ENCODE peak calls at places on chromosomes 6 and 20, in four cellular contexts. Q is mucosa of descending colon, T is H1, D is MCF 10A. E is an unnamed sample.

GRCh38 chr20:23937303-23938117 is 51.1 kb downstream of the GGTLC1 start:
- DNase-seq in Q (no peak), T (peak; percentile 66), D (peak; percentile 14), E (peak; percentile 73)

GRCh38 chr6:155389130-155389529 is 66.5 kb downstream of the NOX3 start:
- DNase-seq in Q (no peak), T (no peak), D (peak; percentile 36), E (no peak)

GRCh38 chr6:113148576-113148975 is 708.6 kb upstream of the MARCKS start:
- DNase-seq in Q (no peak), T (no peak), D (no peak), E (no peak)

GRCh38 chr6:158624684-158625682 is 19.6 kb downstream of the DYNLT1 start:
- DNase-seq in Q (no peak), T (no peak), D (no peak), E (no peak)

GRCh38 chr6:159899994-159900745 is 9.4 kb downstream of the MAS1 start:
- DNase-seq in Q (no peak), T (no peak), D (peak; percentile 84), E (no peak)

GRCh38 chr6:106255306-106255705 is 70.3 kb downstream of the ATG5 start:
- DNase-seq in Q (no peak), T (no peak), D (no peak), E (no peak)

GRCh38 chr6:25360611-25361010 is 81.4 kb downstream of the CARMIL1 start:
- DNase-seq in Q (no peak), T (no peak), D (peak; percentile 17), E (no peak)

GRCh38 chr6:56719310-56719709 is 76.6 kb upstream of the DST start:
- DNase-seq in Q (no peak), T (no peak), D (no peak), E (no peak)

GRCh38 chr6:120938876-120939231 is 395.4 kb downstream of the TBC1D32 start:
- DNase-seq in Q (no peak), T (no peak), D (no peak), E (no peak)

GRCh38 chr20:45311589-45312211 is 3.6 kb upstream of the MATN4 start:
- DNase-seq in Q (peak; percentile 78), T (peak; percentile 93), D (peak; percentile 55), E (peak; percentile 81)

GRCh38 chr20:8373579-8373978 is 241.5 kb downstream of the PLCB1 start:
- DNase-seq in Q (no peak), T (no peak), D (no peak), E (no peak)

GRCh38 chr6:147806697-147807096 is 298.2 kb downstream of the SAMD5 start:
- DNase-seq in Q (no peak), T (no peak), D (no peak), E (no peak)

GRCh38 chr20:3250091-3250504 is 11.1 kb upstream of the SLC4A11 start:
- DNase-seq in Q (no peak), T (peak; percentile 86), D (peak; percentile 34), E (peak; percentile 57)

GRCh38 chr20:12171927-12172581 is 254.4 kb downstream of the BTBD3 start:
- DNase-seq in Q (no peak), T (no peak), D (peak; percentile 82), E (no peak)

GRCh38 chr6:44778513-44778912 is 391.0 kb downstream of the CDC5L start:
- DNase-seq in Q (no peak), T (no peak), D (no peak), E (no peak)

GRCh38 chr20:12699374-12700228 is 309.2 kb upstream of the SPTLC3 start:
- DNase-seq in Q (no peak), T (no peak), D (no peak), E (no peak)

GRCh38 chr6:111565316-111566221 is 40.1 kb downstream of the TRAF3IP2 start:
- DNase-seq in Q (no peak), T (no peak), D (peak; percentile 52), E (no peak)

GRCh38 chr20:14948416-14948815 is 611.0 kb upstream of the FLRT3 start:
- DNase-seq in Q (no peak), T (no peak), D (peak; percentile 14), E (no peak)

GRCh38 chr6:18503588-18504231 is 116.6 kb downstream of the RNF144B start:
- DNase-seq in Q (no peak), T (peak; percentile 57), D (peak; percentile 87), E (peak; percentile 43)

GRCh38 chr20:21519136-21519584 is 5.3 kb upstream of the NKX2-2 start:
- DNase-seq in Q (no peak), T (no peak), D (no peak), E (no peak)

GRCh38 chr6:147040521-147040920 is 163.7 kb upstream of the STXBP5 start:
- DNase-seq in Q (no peak), T (no peak), D (no peak), E (no peak)

GRCh38 chr6:3340358-3340798 is 81.6 kb downstream of the PSMG4 start:
- DNase-seq in Q (no peak), T (no peak), D (no peak), E (no peak)

GRCh38 chr6:110517601-110518280 is 41.3 kb upstream of the SLC22A16 start:
- DNase-seq in Q (no peak), T (no peak), D (peak; percentile 40), E (no peak)

GRCh38 chr6:27025351-27025750 is 222.2 kb upstream of the PRSS16 start:
- DNase-seq in Q (no peak), T (no peak), D (no peak), E (no peak)

GRCh38 chr6:3825851-3826581 is 23.2 kb upstream of the FAM50B start:
- DNase-seq in Q (peak; percentile 75), T (no peak), D (peak; percentile 94), E (no peak)

GRCh38 chr6:9437836-9438235 is 977.0 kb downstream of the TFAP2A start:
- DNase-seq in Q (no peak), T (no peak), D (no peak), E (no peak)

GRCh38 chr20:42219005-42219404 is 600.8 kb upstream of the CHD6 start:
- DNase-seq in Q (no peak), T (no peak), D (no peak), E (no peak)

GRCh38 chr6:169452869-169453186 is 199.2 kb upstream of the THBS2 start:
- DNase-seq in Q (no peak), T (no peak), D (no peak), E (no peak)

GRCh38 chr6:133377219-133377618 is 136.1 kb downstream of the EYA4 start:
- DNase-seq in Q (no peak), T (no peak), D (no peak), E (no peak)

GRCh38 chr20:59933849-59934585 is 580 bp upstream of the SYCP2 start:
- DNase-seq in Q (peak; percentile 86), T (peak; percentile 90), D (peak; percentile 69), E (peak; percentile 87)

GRCh38 chr6:75076009-75076408 is 129.8 kb downstream of the COL12A1 start:
- DNase-seq in Q (no peak), T (no peak), D (no peak), E (no peak)

GRCh38 chr6:150336299-150336698 is 32.5 kb upstream of the IYD start:
- DNase-seq in Q (no peak), T (no peak), D (peak; percentile 63), E (no peak)

GRCh38 chr6:128892079-128892478 is 9.1 kb downstream of the LAMA2 start:
- DNase-seq in Q (no peak), T (no peak), D (no peak), E (no peak)

GRCh38 chr6:114040871-114041270 is 69.9 kb upstream of the HDAC2 start:
- DNase-seq in Q (no peak), T (no peak), D (no peak), E (no peak)

GRCh38 chr6:135183532-135184440 is 2.7 kb downstream of the MYB start:
- DNase-seq in Q (peak; percentile 88), T (peak; percentile 79), D (peak; percentile 43), E (peak; percentile 41)

GRCh38 chr20:20005381-20005780 is 11.8 kb upstream of the NAA20 start:
- DNase-seq in Q (no peak), T (no peak), D (no peak), E (no peak)

GRCh38 chr6:20168668-20169633 is 43.3 kb downstream of the MBOAT1 start:
- DNase-seq in Q (no peak), T (no peak), D (peak; percentile 15), E (no peak)

GRCh38 chr6:2738373-2738979 is 12.2 kb downstream of the MYLK4 start:
- DNase-seq in Q (no peak), T (peak; percentile 64), D (peak; percentile 52), E (peak; percentile 60)

GRCh38 chr6:153032255-153032882 is 29.9 kb upstream of the MTRF1L start:
- DNase-seq in Q (no peak), T (no peak), D (peak; percentile 46), E (no peak)

GRCh38 chr20:57327820-57328219 is 1.8 kb upstream of the SPO11 start:
- DNase-seq in Q (no peak), T (no peak), D (no peak), E (no peak)

GRCh38 chr20:57330998-57331397 is 1.4 kb downstream of the SPO11 start:
- DNase-seq in Q (no peak), T (no peak), D (peak; percentile 17), E (no peak)

GRCh38 chr20:57329608-57330221 is at the start of gene SPO11:
- DNase-seq in Q (no peak), T (peak; percentile 78), D (no peak), E (peak; percentile 22)

GRCh38 chr20:57335392-57335791 is 5.8 kb downstream of the SPO11 start:
- DNase-seq in Q (no peak), T (no peak), D (peak; percentile 26), E (no peak)

GRCh38 chr20:57332105-57333089 is 2.8 kb downstream of the SPO11 start:
- DNase-seq in Q (no peak), T (no peak), D (peak; percentile 41), E (no peak)
- TF ChIP-seq CTCF in Q (no peak), T (peak; percentile 27), D (peak; percentile 41), E (peak; percentile 23)

GRCh38 chr20:62665826-62666735 is 23.8 kb downstream of the SLCO4A1 start:
- DNase-seq in Q (peak; percentile 64), T (no peak), D (no peak), E (no peak)

GRCh38 chr20:62667530-62668440 is 25.5 kb downstream of the SLCO4A1 start:
- DNase-seq in Q (peak; percentile 59), T (no peak), D (no peak), E (no peak)

GRCh38 chr20:62665153-62665754 is 23.0 kb downstream of the SLCO4A1 start:
- DNase-seq in Q (no peak), T (no peak), D (no peak), E (no peak)

GRCh38 chr20:62668441-62669027 is 26.2 kb downstream of the SLCO4A1 start:
- DNase-seq in Q (peak; percentile 75), T (peak; percentile 89), D (peak; percentile 73), E (peak; percentile 83)

GRCh38 chr20:62666736-62667529 is 24.6 kb downstream of the SLCO4A1 start:
- DNase-seq in Q (peak; percentile 82), T (no peak), D (peak; percentile 28), E (no peak)
- TF ChIP-seq CTCF in Q (no peak), T (no peak), D (no peak), E (no peak)

GRCh38 chr6:163965426-163966348 is 551.2 kb downstream of the QKI start:
- DNase-seq in Q (no peak), T (no peak), D (no peak), E (no peak)
- TF ChIP-seq CTCF in Q (no peak), T (no peak), D (no peak), E (no peak)

GRCh38 chr6:6815732-6816131 is 227.2 kb downstream of the LY86 start:
- DNase-seq in Q (no peak), T (no peak), D (peak; percentile 57), E (no peak)
- TF ChIP-seq CTCF in Q (no peak), T (no peak), D (no peak), E (no peak)

GRCh38 chr6:66421570-66421969 is 714.5 kb upstream of the EYS start:
- DNase-seq in Q (no peak), T (peak; percentile 43), D (peak; percentile 8), E (peak; percentile 28)
- TF ChIP-seq CTCF in Q (no peak), T (peak; percentile 61), D (peak; percentile 29), E (peak; percentile 48)

GRCh38 chr20:40489886-40490285 is 199.2 kb downstream of the MAFB start:
- DNase-seq in Q (no peak), T (no peak), D (peak; percentile 62), E (no peak)
- TF ChIP-seq CTCF in Q (no peak), T (no peak), D (no peak), E (no peak)

E was measured in nephron progenitor cell.